ENCODE peak calls at places on chromosomes 16 and 17, in nine cellular contexts. O, G, Z, T, D, J, C, S and V are unnamed samples.

GRCh38 chr16:23668225-23668624 is 10.5 kb upstream of the PLK1 start:
- DNase-seq in G (no peak), C (no peak), S (no peak), O (no peak), Z (no peak), D (no peak), T (no peak), J (no peak), V (no peak)

GRCh38 chr17:61221181-61221580 is 178.5 kb upstream of the TBX2 start:
- DNase-seq in S (no peak), D (no peak), Z (no peak), J (no peak), G (no peak), O (no peak), C (no peak), T (no peak), V (no peak)

GRCh38 chr17:36936455-36936934 is 780 bp upstream of the LHX1 start:
- DNase-seq in G (no peak), J (peak; percentile 96), C (no peak), T (no peak), O (no peak), D (no peak), S (no peak), Z (peak; percentile 55), V (no peak)

GRCh38 chr17:2017274-2017941 is 7.7 kb downstream of the RTN4RL1 start:
- DNase-seq in S (no peak), D (no peak), G (no peak), J (no peak), O (no peak), T (no peak), Z (no peak), C (no peak), V (no peak)

GRCh38 chr17:83179811-83180210 is 100.4 kb downstream of the METRNL start:
- DNase-seq in T (no peak), C (no peak), G (no peak), Z (no peak), S (no peak), J (peak; percentile 37), O (no peak), D (no peak), V (no peak)

GRCh38 chr16:1543085-1543896 is 9.8 kb downstream of the TMEM204 start:
- DNase-seq in Z (peak; percentile 73), G (peak; percentile 24), S (peak; percentile 28), D (peak; percentile 92), O (peak; percentile 43), T (peak; percentile 95), C (no peak), J (peak; percentile 75), V (peak; percentile 82)

GRCh38 chr16:56753410-56753809 is 23.5 kb downstream of the NUP93 start:
- DNase-seq in T (peak; percentile 50), J (no peak), O (no peak), G (no peak), C (no peak), S (no peak), Z (no peak), D (peak; percentile 38), V (peak; percentile 51)

GRCh38 chr17:68343976-68344375 is 52.7 kb downstream of the ARSG start:
- DNase-seq in S (no peak), D (no peak), Z (no peak), O (no peak), J (no peak), C (no peak), T (no peak), G (no peak), V (no peak)

GRCh38 chr16:8885674-8886592 is 3.8 kb downstream of the LITAFD start:
- DNase-seq in J (peak; percentile 76), C (no peak), T (peak; percentile 24), D (peak; percentile 40), Z (no peak), O (peak; percentile 50), S (no peak), G (no peak), V (peak; percentile 41)

GRCh38 chr17:43468746-43469544 is 14.8 kb upstream of the DHX8 start:
- DNase-seq in T (peak; percentile 67), S (peak; percentile 50), C (peak; percentile 83), D (peak; percentile 48), O (no peak), J (no peak), G (no peak), Z (no peak), V (peak; percentile 100)

GRCh38 chr17:82524540-82524939 is 5.0 kb downstream of the FOXK2 start:
- DNase-seq in O (no peak), D (no peak), G (no peak), S (no peak), J (no peak), Z (no peak), C (no peak), T (no peak), V (no peak)

GRCh38 chr17:38464723-38465419 is 36.6 kb downstream of the ARHGAP23 start:
- DNase-seq in J (no peak), C (peak; percentile 83), Z (peak; percentile 6), D (peak; percentile 96), S (peak; percentile 88), G (no peak), T (peak; percentile 96), O (peak; percentile 73), V (peak; percentile 78)

GRCh38 chr17:64386412-64387144 is 4.1 kb downstream of the PECAM1 start:
- DNase-seq in G (no peak), C (no peak), D (peak; percentile 53), T (peak; percentile 49), O (no peak), S (no peak), Z (no peak), J (no peak), V (no peak)

GRCh38 chr16:88854306-88855111 is 2.2 kb downstream of the GALNS start:
- DNase-seq in J (no peak), G (no peak), T (no peak), S (no peak), Z (peak; percentile 83), C (no peak), D (no peak), O (peak; percentile 27), V (no peak)

GRCh38 chr17:8142158-8142886 is 9.9 kb downstream of the PER1 start:
- DNase-seq in O (no peak), S (no peak), T (no peak), C (no peak), Z (no peak), G (peak; percentile 3), J (peak; percentile 49), D (no peak), V (no peak)

GRCh38 chr16:49165025-49165424 is 116.6 kb downstream of the CBLN1 start:
- DNase-seq in D (no peak), C (no peak), J (no peak), O (no peak), Z (no peak), T (no peak), G (no peak), S (no peak), V (no peak)

GRCh38 chr16:55499951-55500350 is 8.9 kb upstream of the LPCAT2 start:
- DNase-seq in C (peak; percentile 97), T (peak; percentile 99), D (peak; percentile 98), G (no peak), O (no peak), Z (no peak), S (peak; percentile 95), J (peak; percentile 20), V (peak; percentile 96)

GRCh38 chr16:1751946-1752345 is 19.4 kb downstream of the NME3 start:
- DNase-seq in T (no peak), D (no peak), C (no peak), G (no peak), J (no peak), S (no peak), O (no peak), Z (no peak), V (no peak)

GRCh38 chr17:33575046-33575445 is 282.0 kb upstream of the ASIC2 start:
- DNase-seq in D (no peak), G (no peak), T (no peak), O (no peak), Z (no peak), J (no peak), C (no peak), S (no peak), V (no peak)

GRCh38 chr17:33572615-33573014 is 279.5 kb upstream of the ASIC2 start:
- DNase-seq in C (no peak), J (peak; percentile 84), D (peak; percentile 20), O (no peak), G (no peak), T (no peak), Z (no peak), S (no peak), V (peak; percentile 7)
- TF ChIP-seq CTCF in C (no peak), J (no peak), D (no peak), O (no peak), G (no peak), T (no peak), Z (no peak), S (no peak), V (no peak)

GRCh38 chr17:47785538-47786123 is 36.0 kb downstream of the OSBPL7 start:
- DNase-seq in T (peak; percentile 30), S (no peak), Z (no peak), C (no peak), O (no peak), J (peak; percentile 96), G (no peak), D (peak; percentile 50), V (peak; percentile 10)
- TF ChIP-seq CTCF in T (no peak), S (no peak), Z (no peak), C (no peak), O (no peak), J (no peak), G (no peak), D (no peak), V (no peak)

GRCh38 chr16:65689726-65690125 is 567.9 kb upstream of the CDH11 start:
- DNase-seq in D (no peak), J (no peak), G (no peak), Z (no peak), C (no peak), O (no peak), T (no peak), S (no peak), V (no peak)

GRCh38 chr16:65681406-65681805 is 559.5 kb upstream of the CDH11 start:
- DNase-seq in Z (no peak), D (peak; percentile 60), S (no peak), T (peak; percentile 90), O (no peak), G (no peak), C (no peak), J (no peak), V (no peak)

GRCh38 chr16:65679785-65680184 is 557.9 kb upstream of the CDH11 start:
- DNase-seq in O (no peak), S (no peak), T (no peak), G (no peak), Z (no peak), J (no peak), D (no peak), C (no peak), V (no peak)

GRCh38 chr16:65684230-65684629 is 562.4 kb upstream of the CDH11 start:
- DNase-seq in O (no peak), S (no peak), C (no peak), J (no peak), Z (no peak), D (no peak), T (no peak), G (no peak), V (no peak)
- TF ChIP-seq CTCF in O (no peak), S (peak; percentile 13), C (peak; percentile 16), J (peak; percentile 72), Z (no peak), D (peak; percentile 34), T (peak; percentile 39), G (no peak), V (no peak)

DNA sequence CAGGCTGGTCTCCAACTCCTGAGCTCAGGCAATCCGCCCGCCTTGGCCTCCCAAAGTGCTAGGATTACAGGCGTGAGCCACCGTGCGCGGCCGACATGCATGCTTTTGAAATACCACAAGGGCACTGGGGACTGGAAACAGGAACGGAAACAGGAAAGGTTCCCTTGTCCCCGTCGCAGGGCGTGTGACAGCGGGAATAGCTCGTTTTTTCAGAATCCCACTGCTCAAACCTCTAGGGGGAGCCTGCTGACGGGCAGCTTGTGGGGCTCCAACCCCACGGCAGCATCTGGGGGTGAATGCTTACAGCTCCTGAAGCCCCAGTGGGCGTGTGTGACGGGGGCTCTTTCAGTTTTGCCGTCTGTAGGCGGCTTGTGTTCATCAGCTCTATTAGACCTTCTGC is 18.8 kb upstream of the ASGR2 start:
- DNase-seq in D (no peak), O (peak; percentile 32), J (peak; percentile 91), Z (no peak), T (no peak), G (peak; percentile 3), C (no peak), S (no peak), V (no peak)
- TF ChIP-seq CTCF in D (peak; percentile 41), O (no peak), J (peak; percentile 70), Z (peak; percentile 64), T (peak; percentile 28), G (no peak), C (peak; percentile 43), S (peak; percentile 35), V (peak; percentile 21)